ENCODE peak calls at places on chromosome 2, in six cellular contexts. C is stomach, G is body of pancreas, Q is IMR-90, X is heart left ventricle, J is ovary. U is an unnamed sample.

GRCh38 chr2:29064746-29065478 is 9.4 kb downstream of the PCARE start:
- DNase-seq in C (no peak), G (no peak), Q (no peak), X (no peak), J (no peak), U (no peak)

GRCh38 chr2:19868705-19869550 is 32.9 kb downstream of the TTC32 start:
- DNase-seq in C (peak; percentile 54), G (no peak), Q (no peak), X (peak; percentile 75), J (peak; percentile 51), U (no peak)

GRCh38 chr2:104945866-104946265 is 92.0 kb downstream of the POU3F3 start:
- DNase-seq in C (no peak), G (no peak), Q (no peak), X (no peak), J (no peak), U (no peak)

GRCh38 chr2:147844691-147845607 is at the start of gene ACVR2A:
- DNase-seq in C (peak; percentile 51), G (peak; percentile 53), Q (peak; percentile 28), X (peak; percentile 70), J (peak; percentile 38), U (peak; percentile 22)

GRCh38 chr2:46373238-46373637 is 76.0 kb downstream of the EPAS1 start:
- DNase-seq in C (no peak), G (no peak), Q (no peak), X (no peak), J (no peak), U (no peak)

GRCh38 chr2:171046056-171046560 is 114.6 kb downstream of the TLK1 start:
- DNase-seq in C (no peak), G (no peak), Q (peak; percentile 55), X (no peak), J (no peak), U (no peak)

GRCh38 chr2:10774394-10774793 is 38.2 kb downstream of the PDIA6 start:
- DNase-seq in C (peak; percentile 67), G (no peak), Q (no peak), X (no peak), J (no peak), U (no peak)

GRCh38 chr2:12717988-12718661 is 1.4 kb downstream of the TRIB2 start:
- DNase-seq in C (peak; percentile 39), G (peak; percentile 32), Q (peak; percentile 27), X (no peak), J (peak; percentile 55), U (no peak)

GRCh38 chr2:170737821-170738220 is 22.7 kb downstream of the SP5 start:
- DNase-seq in C (peak; percentile 83), G (no peak), Q (peak; percentile 8), X (no peak), J (no peak), U (no peak)

GRCh38 chr2:159562248-159562647 is 54.1 kb downstream of the BAZ2B start:
- DNase-seq in C (no peak), G (no peak), Q (peak; percentile 47), X (no peak), J (no peak), U (no peak)

GRCh38 chr2:208207769-208208168 is 17.9 kb upstream of the C2orf80 start:
- DNase-seq in C (no peak), G (no peak), Q (no peak), X (no peak), J (no peak), U (no peak)

GRCh38 chr2:184006998-184007397 is 591.3 kb upstream of the ZNF804A start:
- DNase-seq in C (no peak), G (peak; percentile 54), Q (no peak), X (no peak), J (no peak), U (no peak)

GRCh38 chr2:216109962-216110614 is 940 bp downstream of the XRCC5 start:
- DNase-seq in C (no peak), G (no peak), Q (peak; percentile 75), X (no peak), J (no peak), U (no peak)

GRCh38 chr2:232878855-232879617 is 9.0 kb downstream of the SNORC start:
- DNase-seq in C (no peak), G (no peak), Q (no peak), X (no peak), J (no peak), U (no peak)

GRCh38 chr2:222525776-222526175 is 101.4 kb downstream of the SGPP2 start:
- DNase-seq in C (no peak), G (no peak), Q (no peak), X (no peak), J (no peak), U (no peak)

GRCh38 chr2:151551556-151551955 is 141.9 kb downstream of the RIF1 start:
- DNase-seq in C (no peak), G (no peak), Q (no peak), X (no peak), J (no peak), U (no peak)

GRCh38 chr2:22020101-22020742 is 896.5 kb downstream of the TDRD15 start:
- DNase-seq in C (no peak), G (no peak), Q (peak; percentile 8), X (no peak), J (no peak), U (no peak)

GRCh38 chr2:105789745-105790466 is 45.2 kb downstream of the NCK2 start:
- DNase-seq in C (no peak), G (no peak), Q (peak; percentile 74), X (no peak), J (no peak), U (peak; percentile 88)

GRCh38 chr2:55229221-55229620 is 2.9 kb downstream of the CLHC1 start:
- DNase-seq in C (no peak), G (no peak), Q (no peak), X (no peak), J (no peak), U (no peak)

GRCh38 chr2:170214309-170214902 is 36.5 kb downstream of the MYO3B start:
- DNase-seq in C (no peak), G (no peak), Q (no peak), X (no peak), J (no peak), U (no peak)

DNA sequence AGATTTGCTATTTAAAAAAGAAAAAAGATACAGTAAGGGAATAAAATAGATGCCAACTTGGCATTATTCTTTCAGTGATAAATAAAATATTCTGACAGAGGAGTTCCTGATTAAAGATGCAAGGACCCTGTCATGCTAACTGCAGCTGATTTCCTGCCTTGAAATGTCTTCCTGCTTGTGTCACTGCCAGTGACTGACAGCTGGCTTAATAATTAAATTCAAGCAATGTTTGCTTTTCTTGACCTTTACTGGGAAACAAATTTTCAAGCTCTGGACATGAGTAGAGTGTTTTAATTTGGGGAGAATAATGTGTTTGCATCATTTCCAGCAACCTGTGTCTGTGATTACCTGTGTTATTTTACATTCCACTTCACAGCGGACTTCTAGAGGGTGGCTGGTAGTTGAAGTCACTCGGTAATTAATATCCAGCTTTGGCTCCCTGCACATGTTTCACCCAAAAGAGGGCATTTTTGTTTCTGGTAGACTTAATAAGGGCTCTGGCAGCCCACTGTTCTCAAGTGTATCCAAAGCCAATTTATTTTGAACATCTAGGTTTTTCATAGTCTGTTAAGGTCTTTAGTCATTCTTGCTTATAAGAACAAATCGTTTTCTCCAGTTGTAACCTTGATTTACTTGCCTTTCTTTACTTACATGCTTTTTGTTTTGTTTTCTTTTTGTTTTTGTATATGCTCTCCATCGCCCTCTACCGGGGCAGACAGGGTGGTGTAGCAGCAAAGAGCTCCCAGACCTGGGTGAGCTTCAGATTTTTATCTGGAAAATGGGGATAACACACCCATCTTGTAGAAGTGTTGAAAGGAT is 48.5 kb upstream of the PROKR1 start:
- DNase-seq in C (peak; percentile 53), G (peak; percentile 50), Q (peak; percentile 56), X (peak; percentile 47), J (no peak), U (no peak)
- TF ChIP-seq CTCF in C (peak; percentile 63), G (peak; percentile 53), Q (peak; percentile 81), X (peak; percentile 76), J (no peak), U (peak; percentile 55)

GRCh38 chr2:173087793-173088493 is 12.3 kb downstream of the MAP3K20 start:
- DNase-seq in C (no peak), G (no peak), Q (no peak), X (no peak), J (no peak), U (no peak)

GRCh38 chr2:173092844-173093402 is 17.3 kb downstream of the MAP3K20 start:
- DNase-seq in C (no peak), G (no peak), Q (no peak), X (no peak), J (no peak), U (no peak)

GRCh38 chr2:173094731-173095130 is 19.1 kb downstream of the MAP3K20 start:
- DNase-seq in C (no peak), G (no peak), Q (no peak), X (no peak), J (no peak), U (no peak)

GRCh38 chr2:173090291-173090877 is 14.7 kb downstream of the MAP3K20 start:
- DNase-seq in C (no peak), G (no peak), Q (peak; percentile 76), X (no peak), J (no peak), U (peak; percentile 34)

GRCh38 chr2:173090973-173091660 is 15.5 kb downstream of the MAP3K20 start:
- DNase-seq in C (no peak), G (no peak), Q (no peak), X (no peak), J (peak; percentile 50), U (peak; percentile 91)
- TF ChIP-seq POLR2A in C (no peak), G (no peak), Q (no peak), X (no peak), J (no peak), U (peak; percentile 61)

GRCh38 chr2:98577313-98577712 is 31.0 kb downstream of the COA5 start:
- DNase-seq in C (no peak), G (no peak), Q (no peak), X (no peak), J (no peak), U (no peak)
- TF ChIP-seq CTCF in C (no peak), G (no peak), Q (peak; percentile 10), X (peak; percentile 34), J (no peak), U (no peak)

GRCh38 chr2:190812506-190813294 is 67.9 kb upstream of the GLS start:
- DNase-seq in C (no peak), G (no peak), Q (peak; percentile 49), X (no peak), J (no peak), U (no peak)

GRCh38 chr2:190815223-190815622 is 65.4 kb upstream of the GLS start:
- DNase-seq in C (no peak), G (no peak), Q (no peak), X (no peak), J (no peak), U (no peak)

GRCh38 chr2:190809139-190809764 is 71.4 kb upstream of the GLS start:
- DNase-seq in C (no peak), G (no peak), Q (no peak), X (no peak), J (no peak), U (no peak)

GRCh38 chr2:190809876-190810525 is 70.6 kb upstream of the GLS start:
- DNase-seq in C (no peak), G (no peak), Q (no peak), X (no peak), J (no peak), U (no peak)

DNA sequence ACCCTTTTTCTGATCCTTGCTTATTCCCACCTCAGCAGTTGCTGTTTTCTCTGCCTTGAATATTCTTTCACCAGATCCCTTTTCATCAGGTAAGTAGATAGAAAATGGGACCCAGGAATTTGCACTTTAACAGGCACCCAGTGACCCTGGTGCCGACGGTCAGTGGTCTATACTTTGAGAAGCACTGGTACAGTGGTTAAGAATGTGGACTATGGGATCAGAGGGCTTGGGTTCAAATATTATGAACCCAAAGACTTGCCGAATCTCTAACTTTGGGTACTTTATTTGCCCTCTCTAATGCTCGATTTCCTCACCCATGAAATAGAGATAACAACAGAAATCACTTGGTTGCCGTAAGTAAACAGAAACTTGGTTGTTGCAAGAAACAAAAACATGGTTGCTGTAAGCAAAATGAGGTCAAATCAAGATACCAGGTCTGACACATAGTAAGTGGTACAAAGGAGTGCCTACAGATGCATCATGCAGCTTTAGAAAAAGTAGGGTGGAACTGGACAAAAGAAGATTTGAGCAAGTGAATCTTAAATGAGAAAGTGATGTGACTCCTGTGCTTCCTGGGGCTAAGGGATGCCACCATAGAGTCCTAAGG is 69.5 kb upstream of the GLS start:
- DNase-seq in C (no peak), G (no peak), Q (no peak), X (no peak), J (no peak), U (no peak)
- TF ChIP-seq POLR2A in C (no peak), G (no peak), Q (no peak), X (no peak), J (no peak), U (no peak)